ENCODE peak calls at places on chromosomes 3 and 15, in four cellular contexts. One of them, this sample, is unnamed.
A peak's percentile ranks its signal among the peaks of the same experiment; 100 is the strongest.

GRCh38 chr15:68228143-68228970 is 1.2 kb downstream of the CLN6 start:
- DNase-seq in CD8-positive, alpha-beta T cell: no peak
- DNase-seq in foreskin fibroblast: peak; percentile 35
- DNase-seq in GM12864: no peak
- DNase-seq in this sample: no peak

GRCh38 chr3:171810278-171811058 is at the start of gene PLD1:
- DNase-seq in CD8-positive, alpha-beta T cell: peak; percentile 30
- DNase-seq in foreskin fibroblast: peak; percentile 90
- DNase-seq in GM12864: no peak
- DNase-seq in this sample: no peak

GRCh38 chr15:44102675-44103254 is 92.3 kb downstream of the FRMD5 start:
- DNase-seq in CD8-positive, alpha-beta T cell: no peak
- DNase-seq in foreskin fibroblast: peak; percentile 98
- DNase-seq in GM12864: no peak
- DNase-seq in this sample: peak; percentile 83

GRCh38 chr3:169871129-169871886 is 1.6 kb upstream of the LRRC31 start:
- DNase-seq in CD8-positive, alpha-beta T cell: no peak
- DNase-seq in foreskin fibroblast: no peak
- DNase-seq in GM12864: no peak
- DNase-seq in this sample: no peak

GRCh38 chr3:153577059-153577736 is 415.2 kb downstream of the RAP2B start:
- DNase-seq in CD8-positive, alpha-beta T cell: no peak
- DNase-seq in foreskin fibroblast: no peak
- DNase-seq in GM12864: no peak
- DNase-seq in this sample: no peak

GRCh38 chr3:134291300-134292254 is 40.9 kb upstream of the RYK start:
- DNase-seq in CD8-positive, alpha-beta T cell: no peak
- DNase-seq in foreskin fibroblast: peak; percentile 93
- DNase-seq in GM12864: no peak
- DNase-seq in this sample: peak; percentile 49

GRCh38 chr15:37361621-37362020 is 261.3 kb upstream of the MEIS2 start:
- DNase-seq in CD8-positive, alpha-beta T cell: no peak
- DNase-seq in foreskin fibroblast: no peak
- DNase-seq in GM12864: no peak
- DNase-seq in this sample: no peak

GRCh38 chr3:71128951-71129350 is 454.6 kb downstream of the FOXP1 start:
- DNase-seq in CD8-positive, alpha-beta T cell: no peak
- DNase-seq in foreskin fibroblast: no peak
- DNase-seq in GM12864: no peak
- DNase-seq in this sample: no peak

GRCh38 chr3:195729476-195729875 is 8.7 kb downstream of the MUC20 start:
- DNase-seq in CD8-positive, alpha-beta T cell: no peak
- DNase-seq in foreskin fibroblast: no peak
- DNase-seq in GM12864: no peak
- DNase-seq in this sample: no peak

GRCh38 chr3:152524198-152525140 is 255.7 kb downstream of the MBNL1 start:
- DNase-seq in CD8-positive, alpha-beta T cell: peak; percentile 37
- DNase-seq in foreskin fibroblast: peak; percentile 70
- DNase-seq in GM12864: no peak
- DNase-seq in this sample: peak; percentile 23

GRCh38 chr3:52483577-52484495 is 11.3 kb upstream of the STAB1 start:
- DNase-seq in CD8-positive, alpha-beta T cell: no peak
- DNase-seq in foreskin fibroblast: peak; percentile 78
- DNase-seq in GM12864: no peak
- DNase-seq in this sample: peak; percentile 42

GRCh38 chr3:24318668-24319287 is 175.9 kb downstream of the THRB start:
- DNase-seq in CD8-positive, alpha-beta T cell: no peak
- DNase-seq in foreskin fibroblast: peak; percentile 75
- DNase-seq in GM12864: no peak
- DNase-seq in this sample: no peak

GRCh38 chr3:176490357-176490756 is 706.9 kb downstream of the TBL1XR1 start:
- DNase-seq in CD8-positive, alpha-beta T cell: no peak
- DNase-seq in foreskin fibroblast: no peak
- DNase-seq in GM12864: no peak
- DNase-seq in this sample: no peak

GRCh38 chr15:35329993-35330695 is 215.8 kb downstream of the DPH6 start:
- DNase-seq in CD8-positive, alpha-beta T cell: no peak
- DNase-seq in foreskin fibroblast: no peak
- DNase-seq in GM12864: no peak
- DNase-seq in this sample: no peak

GRCh38 chr3:196968233-196969000 is at the start of gene PIGZ:
- DNase-seq in CD8-positive, alpha-beta T cell: peak; percentile 24
- DNase-seq in foreskin fibroblast: peak; percentile 78
- DNase-seq in GM12864: no peak
- DNase-seq in this sample: no peak

GRCh38 chr3:186193534-186194450 is 84.9 kb upstream of the ETV5 start:
- DNase-seq in CD8-positive, alpha-beta T cell: no peak
- DNase-seq in foreskin fibroblast: no peak
- DNase-seq in GM12864: no peak
- DNase-seq in this sample: no peak

GRCh38 chr15:96122077-96123027 is 208.1 kb upstream of the NR2F2 start:
- DNase-seq in CD8-positive, alpha-beta T cell: no peak
- DNase-seq in foreskin fibroblast: peak; percentile 55
- DNase-seq in GM12864: no peak
- DNase-seq in this sample: no peak

GRCh38 chr3:48966367-48966766 is 23.7 kb upstream of the P4HTM start:
- DNase-seq in CD8-positive, alpha-beta T cell: no peak
- DNase-seq in foreskin fibroblast: no peak
- DNase-seq in GM12864: no peak
- DNase-seq in this sample: no peak

GRCh38 chr3:172869356-172869755 is 118.8 kb downstream of the ECT2 start:
- DNase-seq in CD8-positive, alpha-beta T cell: no peak
- DNase-seq in foreskin fibroblast: peak; percentile 44
- DNase-seq in GM12864: no peak
- DNase-seq in this sample: no peak

GRCh38 chr3:71703796-71704195 is 21.4 kb downstream of the EIF4E3 start:
- DNase-seq in CD8-positive, alpha-beta T cell: no peak
- DNase-seq in foreskin fibroblast: no peak
- DNase-seq in GM12864: no peak
- DNase-seq in this sample: no peak

GRCh38 chr3:160981217-160981938 is 123.8 kb downstream of the B3GALNT1 start:
- DNase-seq in CD8-positive, alpha-beta T cell: peak; percentile 4
- DNase-seq in foreskin fibroblast: peak; percentile 3
- DNase-seq in GM12864: peak; percentile 25
- DNase-seq in this sample: no peak

GRCh38 chr15:86690566-86690965 is 610.9 kb downstream of the AGBL1 start:
- DNase-seq in CD8-positive, alpha-beta T cell: no peak
- DNase-seq in foreskin fibroblast: no peak
- DNase-seq in GM12864: no peak
- DNase-seq in this sample: no peak

GRCh38 chr15:47184003-47184404 is 533.3 kb upstream of the SEMA6D start:
- DNase-seq in CD8-positive, alpha-beta T cell: no peak
- DNase-seq in foreskin fibroblast: peak; percentile 63
- DNase-seq in GM12864: no peak
- DNase-seq in this sample: no peak

GRCh38 chr15:51874751-51875644 is 45.5 kb downstream of the TMOD3 start:
- DNase-seq in CD8-positive, alpha-beta T cell: no peak
- DNase-seq in foreskin fibroblast: peak; percentile 97
- DNase-seq in GM12864: no peak
- DNase-seq in this sample: peak; percentile 94

DNA sequence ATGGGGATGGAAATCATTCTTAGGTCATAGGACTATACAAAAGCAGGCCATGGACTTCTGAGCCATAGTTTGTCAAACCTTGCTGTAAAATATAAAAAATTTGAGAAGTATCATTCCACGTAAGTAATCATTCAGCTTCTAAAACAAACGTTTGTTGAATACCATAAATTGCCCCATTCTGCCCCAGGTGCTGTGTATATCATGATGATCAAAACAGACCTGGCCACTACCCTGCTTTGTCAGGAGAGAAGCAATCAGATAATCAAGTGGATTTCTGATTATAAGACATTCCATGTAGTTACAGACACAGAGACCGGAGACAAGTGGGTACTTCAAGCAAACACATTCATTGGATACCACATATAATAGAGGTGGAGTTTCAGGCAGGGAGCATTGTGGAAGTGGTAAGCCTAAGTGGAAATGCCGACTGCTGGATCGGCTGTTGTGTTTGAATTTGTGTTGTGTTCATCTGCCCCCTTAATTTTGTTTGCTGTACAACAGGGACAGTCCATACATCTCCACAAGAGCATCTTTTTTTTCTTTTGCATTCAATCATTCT is 61.7 kb downstream of the TGFBR2 start:
- DNase-seq in CD8-positive, alpha-beta T cell: no peak
- DNase-seq in foreskin fibroblast: no peak
- DNase-seq in GM12864: no peak
- DNase-seq in this sample: no peak
- H3K4me3 ChIP-seq in CD8-positive, alpha-beta T cell: no peak overlapping the region
- H3K4me3 ChIP-seq in foreskin fibroblast: no peak overlapping the region
- H3K4me3 ChIP-seq in GM12864: no peak overlapping the region
- H3K4me3 ChIP-seq in this sample: no peak overlapping the region

GRCh38 chr3:1446531-1446930 is 353.7 kb downstream of the CNTN6 start:
- DNase-seq in CD8-positive, alpha-beta T cell: no peak
- DNase-seq in foreskin fibroblast: no peak
- DNase-seq in GM12864: no peak
- DNase-seq in this sample: no peak
- TF ChIP-seq CTCF in CD8-positive, alpha-beta T cell: no peak
- TF ChIP-seq CTCF in foreskin fibroblast: no peak
- TF ChIP-seq CTCF in GM12864: no peak
- TF ChIP-seq CTCF in this sample: no peak

GRCh38 chr15:66404532-66404931 is 17.8 kb downstream of the MAP2K1 start:
- DNase-seq in CD8-positive, alpha-beta T cell: no peak
- DNase-seq in foreskin fibroblast: no peak
- DNase-seq in GM12864: no peak
- DNase-seq in this sample: no peak

GRCh38 chr15:66402885-66403284 is 16.2 kb downstream of the MAP2K1 start:
- DNase-seq in CD8-positive, alpha-beta T cell: no peak
- DNase-seq in foreskin fibroblast: no peak
- DNase-seq in GM12864: no peak
- DNase-seq in this sample: no peak

GRCh38 chr15:66405007-66405406 is 18.3 kb downstream of the MAP2K1 start:
- DNase-seq in CD8-positive, alpha-beta T cell: no peak
- DNase-seq in foreskin fibroblast: no peak
- DNase-seq in GM12864: no peak
- DNase-seq in this sample: no peak

GRCh38 chr15:66403323-66403722 is 16.6 kb downstream of the MAP2K1 start:
- DNase-seq in CD8-positive, alpha-beta T cell: no peak
- DNase-seq in foreskin fibroblast: no peak
- DNase-seq in GM12864: no peak
- DNase-seq in this sample: no peak

DNA sequence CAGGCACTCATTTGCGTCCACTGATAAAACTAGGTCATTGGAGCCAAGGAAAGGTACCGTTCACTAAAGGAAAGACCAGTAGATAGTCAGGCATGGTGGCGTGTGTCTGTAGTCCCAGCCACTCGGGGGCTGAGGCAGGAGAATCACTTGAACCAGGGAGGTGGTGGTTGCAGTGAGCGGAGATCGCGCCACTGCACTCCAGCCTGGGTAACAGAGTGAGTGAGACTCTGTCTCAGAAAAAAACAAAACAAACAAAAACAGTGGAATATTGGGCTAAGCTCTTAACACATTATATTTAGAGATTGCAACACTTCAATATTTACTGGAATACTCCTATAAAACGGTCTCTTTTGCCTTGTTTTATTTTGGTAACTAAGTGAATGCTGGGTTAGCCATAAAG is 17.4 kb downstream of the MAP2K1 start:
- DNase-seq in CD8-positive, alpha-beta T cell: no peak
- DNase-seq in foreskin fibroblast: no peak
- DNase-seq in GM12864: no peak
- DNase-seq in this sample: no peak
- H3K4me3 ChIP-seq in CD8-positive, alpha-beta T cell: no peak overlapping the region
- H3K4me3 ChIP-seq in foreskin fibroblast: no peak overlapping the region
- H3K4me3 ChIP-seq in GM12864: no peak overlapping the region
- H3K4me3 ChIP-seq in this sample: no peak overlapping the region

GRCh38 chr15:94522125-94522524 is 290.8 kb downstream of the MCTP2 start:
- DNase-seq in CD8-positive, alpha-beta T cell: no peak
- DNase-seq in foreskin fibroblast: no peak
- DNase-seq in GM12864: no peak
- DNase-seq in this sample: no peak

GRCh38 chr15:94524565-94524964 is 293.2 kb downstream of the MCTP2 start:
- DNase-seq in CD8-positive, alpha-beta T cell: no peak
- DNase-seq in foreskin fibroblast: no peak
- DNase-seq in GM12864: no peak
- DNase-seq in this sample: no peak

GRCh38 chr15:94523873-94524272 is 292.5 kb downstream of the MCTP2 start:
- DNase-seq in CD8-positive, alpha-beta T cell: no peak
- DNase-seq in foreskin fibroblast: no peak
- DNase-seq in GM12864: no peak
- DNase-seq in this sample: no peak

DNA sequence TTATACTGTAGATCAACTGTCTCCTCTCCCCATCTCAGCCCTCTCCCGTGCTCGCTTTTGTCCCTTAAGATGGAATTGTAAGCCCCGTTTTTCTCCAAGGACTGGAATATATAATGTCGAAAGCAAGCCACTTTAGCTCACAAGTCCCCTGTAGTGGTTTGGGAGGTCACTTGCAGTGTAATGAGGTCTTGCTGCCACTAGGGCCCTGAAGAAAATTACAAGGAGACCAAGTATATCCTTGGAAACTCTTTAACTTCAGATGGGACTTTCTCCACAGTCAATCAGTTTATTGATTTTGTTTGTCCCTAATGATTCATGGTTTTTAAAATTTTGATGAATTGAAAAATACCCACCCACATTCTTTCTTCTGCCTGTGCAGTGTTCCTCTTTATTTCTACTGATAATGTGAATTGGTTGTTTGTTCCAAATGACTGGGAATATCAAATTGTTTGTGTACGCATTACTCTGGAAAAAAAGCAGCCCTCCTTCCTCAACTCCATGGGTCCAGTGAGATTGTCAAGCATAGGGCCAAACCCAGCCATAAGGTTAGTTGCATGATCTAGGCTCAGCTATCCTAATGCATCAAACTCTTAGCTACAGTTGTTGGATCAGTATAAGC is 294.8 kb downstream of the MCTP2 start:
- DNase-seq in CD8-positive, alpha-beta T cell: no peak
- DNase-seq in foreskin fibroblast: no peak
- DNase-seq in GM12864: no peak
- DNase-seq in this sample: no peak
- TF ChIP-seq CTCF in CD8-positive, alpha-beta T cell: no peak
- TF ChIP-seq CTCF in foreskin fibroblast: peak; percentile 4
- TF ChIP-seq CTCF in GM12864: peak; percentile 62
- TF ChIP-seq CTCF in this sample: no peak

DNA sequence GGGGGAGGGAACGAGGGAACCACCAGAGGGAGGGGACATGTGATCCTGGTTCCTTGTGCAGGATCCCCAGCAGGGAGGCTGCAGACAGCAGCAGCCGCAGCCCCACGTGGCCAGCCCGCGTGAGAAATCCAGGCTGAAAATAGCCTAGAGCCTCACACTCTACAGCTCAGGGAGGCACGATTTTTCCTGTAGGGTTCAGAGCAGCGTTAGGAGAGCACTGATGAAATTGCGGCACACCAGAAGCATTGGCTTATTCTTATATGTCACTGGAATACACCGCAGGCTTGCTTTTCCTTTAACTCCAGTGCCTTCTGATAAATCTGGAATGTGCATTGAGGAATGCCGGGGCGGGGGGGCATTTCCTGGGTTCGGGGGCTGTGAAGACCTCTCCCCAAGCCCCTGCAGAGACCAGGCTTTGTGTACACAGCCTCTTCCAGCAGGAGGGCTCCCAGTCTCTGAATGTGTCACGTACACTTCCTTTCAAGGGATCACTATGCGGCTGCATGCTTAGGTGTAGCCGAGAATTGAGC is 193.0 kb downstream of the ATP10A start:
- DNase-seq in CD8-positive, alpha-beta T cell: no peak
- DNase-seq in foreskin fibroblast: peak; percentile 72
- DNase-seq in GM12864: no peak
- DNase-seq in this sample: peak; percentile 23
- H3K4me3 ChIP-seq in CD8-positive, alpha-beta T cell: no peak overlapping the region
- H3K4me3 ChIP-seq in foreskin fibroblast: peak overlapping the region; percentile 23
- H3K4me3 ChIP-seq in GM12864: no peak overlapping the region
- H3K4me3 ChIP-seq in this sample: peak overlapping the region; percentile 45

This sample was measured in AG04449.